ENCODE peak calls at places on chromosomes 7 and 10, in six cellular contexts. S is T-helper 2 cell; Q is heart right ventricle; W is HCT116; K is activated naive CD4-positive, alpha-beta T cell treated with anti-CD3 and anti-CD28 coated beads, Interleukin-2, amount 10 ng/mL, durations not matched to agents 7 days and 5 days; L is lower lobe of right lung. E is an unnamed sample.

GRCh38 chr7:139942686-139943085 is 113.6 kb downstream of the TBXAS1 start:
- DNase-seq in S (no peak), Q (no peak), W (no peak), K (no peak), L (no peak), E (no peak)

GRCh38 chr10:103584216-103585010 is 90.9 kb downstream of the NEURL1 start:
- DNase-seq in S (peak), Q (peak), W (no peak), K (peak), L (peak), E (peak)

GRCh38 chr7:107064255-107064654 is 19.8 kb downstream of the PRKAR2B start:
- DNase-seq in S (no peak), Q (no peak), W (no peak), K (no peak), L (no peak), E (no peak)

GRCh38 chr7:32476816-32477648 is 13.1 kb downstream of the LSM5 start:
- DNase-seq in S (no peak), Q (no peak), W (no peak), K (no peak), L (no peak), E (no peak)

GRCh38 chr10:93071674-93072224 is 1.9 kb upstream of the CYP26A1 start:
- DNase-seq in S (no peak), Q (peak), W (no peak), K (no peak), L (peak), E (peak)

GRCh38 chr7:98569606-98570337 is 47.3 kb upstream of the NPTX2 start:
- DNase-seq in S (no peak), Q (peak), W (no peak), K (no peak), L (no peak), E (peak)

GRCh38 chr7:130959743-130960207 is 225.8 kb upstream of the KLF14 start:
- DNase-seq in S (no peak), Q (no peak), W (peak), K (peak), L (no peak), E (peak)

GRCh38 chr7:23043441-23043840 is 29.5 kb upstream of the HYCC1 start:
- DNase-seq in S (no peak), Q (no peak), W (no peak), K (no peak), L (no peak), E (peak)

E was measured in astrocyte of the hippocampus.